ENCODE peak calls at places on chromosome 19, in four cellular contexts. P is psoas muscle, U is neural crest cell, Z is WTC11. O is an unnamed sample.
A peak's percentile ranks its signal among the peaks of the same experiment; 100 is the strongest.

GRCh38 chr19:4455742-4456565 is 1.6 kb downstream of the UBXN6 start:
- DNase-seq in P (peak; percentile 88), U (no peak), Z (no peak), O (no peak)

GRCh38 chr19:50701367-50701985 is 18.1 kb downstream of the SHANK1 start:
- DNase-seq in P (peak; percentile 27), U (no peak), Z (no peak), O (no peak)

GRCh38 chr19:19056636-19057275 is 7.0 kb upstream of the SLC25A42 start:
- DNase-seq in P (no peak), U (no peak), Z (no peak), O (no peak)

GRCh38 chr19:14072535-14073231 is at the start of gene MISP3:
- DNase-seq in P (peak; percentile 73), U (no peak), Z (no peak), O (peak; percentile 14)

GRCh38 chr19:6808494-6808893 is 36.0 kb downstream of the VAV1 start:
- DNase-seq in P (no peak), U (no peak), Z (no peak), O (no peak)

GRCh38 chr19:21430674-21431073 is 33.7 kb downstream of the ZNF493 start:
- DNase-seq in P (no peak), U (no peak), Z (no peak), O (no peak)

GRCh38 chr19:2210206-2210605 is 25.9 kb downstream of the PLEKHJ1 start:
- DNase-seq in P (no peak), U (no peak), Z (no peak), O (no peak)

GRCh38 chr19:45294291-45295029 is 28.2 kb downstream of the CKM start:
- DNase-seq in P (peak; percentile 76), U (no peak), Z (no peak), O (no peak)

GRCh38 chr19:29714953-29715694 is at the start of gene C19orf12:
- DNase-seq in P (peak; percentile 81), U (peak; percentile 59), Z (peak; percentile 61), O (peak; percentile 93)

GRCh38 chr19:13172335-13173128 is 22.3 kb downstream of the IER2 start:
- DNase-seq in P (peak; percentile 82), U (no peak), Z (no peak), O (no peak)

GRCh38 chr19:13060233-13060963 is 42.3 kb downstream of the LYL1 start:
- DNase-seq in P (no peak), U (peak; percentile 28), Z (no peak), O (no peak)

GRCh38 chr19:35908010-35908441 is at the start of gene TYROBP:
- DNase-seq in P (peak; percentile 67), U (no peak), Z (no peak), O (no peak)

O was measured in NCI-H2227 treated with DMSO at 0.1 percent for 48 hours.